ENCODE peak calls at places on chromosomes 6 and 20, in ten cellular contexts. T, E, V, K, N, B, X, L, W and I are unnamed samples.

GRCh38 chr20:38806855-38807655 is 1.6 kb downstream of the PPP1R16B start:
- DNase-seq in T (no peak), E (no peak), V (peak; percentile 28), K (no peak), N (no peak), B (peak; percentile 36), X (no peak), L (peak; percentile 50), W (no peak), I (no peak)

GRCh38 chr20:347640-348484 is 951 bp downstream of the NRSN2 start:
- DNase-seq in T (peak; percentile 97), E (peak; percentile 91), V (peak; percentile 66), K (peak; percentile 69), N (peak; percentile 93), B (peak; percentile 90), X (peak; percentile 97), L (peak; percentile 98), W (peak; percentile 21), I (peak; percentile 87)

GRCh38 chr6:105594272-105594671 is 191.4 kb upstream of the PREP start:
- DNase-seq in T (no peak), E (no peak), V (no peak), K (no peak), N (no peak), B (no peak), X (no peak), L (no peak), W (no peak), I (no peak)

GRCh38 chr6:63764318-63764916 is 128.8 kb downstream of the PHF3 start:
- DNase-seq in T (no peak), E (no peak), V (no peak), K (no peak), N (peak; percentile 18), B (no peak), X (peak; percentile 36), L (peak; percentile 56), W (no peak), I (no peak)

GRCh38 chr20:53847118-53847842 is 223.1 kb downstream of the BCAS1 start:
- DNase-seq in T (no peak), E (no peak), V (no peak), K (no peak), N (no peak), B (no peak), X (no peak), L (no peak), W (no peak), I (no peak)

GRCh38 chr6:90028995-90029635 is 134.8 kb downstream of the GJA10 start:
- DNase-seq in T (no peak), E (no peak), V (no peak), K (no peak), N (no peak), B (no peak), X (no peak), L (no peak), W (no peak), I (no peak)

GRCh38 chr6:41642960-41643898 is 5.0 kb downstream of the MDFI start:
- DNase-seq in T (no peak), E (no peak), V (no peak), K (no peak), N (no peak), B (no peak), X (no peak), L (no peak), W (no peak), I (no peak)

GRCh38 chr6:101879782-101880181 is 486.3 kb downstream of the GRIK2 start:
- DNase-seq in T (no peak), E (no peak), V (no peak), K (no peak), N (no peak), B (no peak), X (no peak), L (no peak), W (no peak), I (no peak)

GRCh38 chr6:41306187-41306854 is 19.8 kb upstream of the TREM1 start:
- DNase-seq in T (peak; percentile 51), E (no peak), V (peak; percentile 30), K (peak; percentile 52), N (peak; percentile 31), B (peak; percentile 19), X (peak; percentile 52), L (peak; percentile 74), W (peak; percentile 19), I (peak; percentile 55)

GRCh38 chr6:148166339-148166949 is 176.2 kb upstream of the SASH1 start:
- DNase-seq in T (no peak), E (no peak), V (no peak), K (peak; percentile 39), N (peak; percentile 59), B (no peak), X (peak; percentile 57), L (peak; percentile 61), W (no peak), I (no peak)

GRCh38 chr6:112279044-112279916 is 24.9 kb upstream of the LAMA4 start:
- DNase-seq in T (no peak), E (no peak), V (no peak), K (no peak), N (no peak), B (no peak), X (no peak), L (no peak), W (no peak), I (no peak)
- H3K27ac ChIP-seq in T (no peak overlapping the region), E (peak overlapping the region; percentile 51), V (no peak overlapping the region), K (no peak overlapping the region), N (peak overlapping the region; percentile 11), B (peak overlapping the region; percentile 45), X (no peak overlapping the region), L (no peak overlapping the region), W (no peak overlapping the region), I (no peak overlapping the region)

DNA sequence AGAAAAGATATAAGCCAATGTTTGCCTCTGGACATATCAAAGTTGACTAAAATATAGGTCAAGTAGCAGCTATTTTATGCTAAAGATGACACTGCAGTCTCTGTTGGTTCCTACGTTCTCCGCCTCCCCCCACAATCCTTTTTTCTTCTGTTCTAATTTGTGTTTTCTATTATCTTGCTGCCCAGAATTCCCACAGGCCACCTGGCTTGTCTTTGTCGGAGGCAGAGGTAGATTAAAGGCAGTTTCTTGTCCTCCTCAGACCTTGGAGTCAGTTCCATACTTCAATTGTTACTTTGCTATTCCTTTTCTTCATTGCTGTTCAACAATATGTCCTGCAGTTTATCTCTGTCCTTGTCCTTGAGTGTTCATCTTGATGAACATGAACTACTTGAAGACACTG is 3.6 kb upstream of the ELOVL5 start:
- DNase-seq in T (no peak), E (no peak), V (no peak), K (no peak), N (no peak), B (no peak), X (no peak), L (no peak), W (no peak), I (no peak)
- H3K27ac ChIP-seq in T (no peak overlapping the region), E (no peak overlapping the region), V (no peak overlapping the region), K (no peak overlapping the region), N (no peak overlapping the region), B (no peak overlapping the region), X (no peak overlapping the region), L (no peak overlapping the region), W (no peak overlapping the region), I (no peak overlapping the region)

DNA sequence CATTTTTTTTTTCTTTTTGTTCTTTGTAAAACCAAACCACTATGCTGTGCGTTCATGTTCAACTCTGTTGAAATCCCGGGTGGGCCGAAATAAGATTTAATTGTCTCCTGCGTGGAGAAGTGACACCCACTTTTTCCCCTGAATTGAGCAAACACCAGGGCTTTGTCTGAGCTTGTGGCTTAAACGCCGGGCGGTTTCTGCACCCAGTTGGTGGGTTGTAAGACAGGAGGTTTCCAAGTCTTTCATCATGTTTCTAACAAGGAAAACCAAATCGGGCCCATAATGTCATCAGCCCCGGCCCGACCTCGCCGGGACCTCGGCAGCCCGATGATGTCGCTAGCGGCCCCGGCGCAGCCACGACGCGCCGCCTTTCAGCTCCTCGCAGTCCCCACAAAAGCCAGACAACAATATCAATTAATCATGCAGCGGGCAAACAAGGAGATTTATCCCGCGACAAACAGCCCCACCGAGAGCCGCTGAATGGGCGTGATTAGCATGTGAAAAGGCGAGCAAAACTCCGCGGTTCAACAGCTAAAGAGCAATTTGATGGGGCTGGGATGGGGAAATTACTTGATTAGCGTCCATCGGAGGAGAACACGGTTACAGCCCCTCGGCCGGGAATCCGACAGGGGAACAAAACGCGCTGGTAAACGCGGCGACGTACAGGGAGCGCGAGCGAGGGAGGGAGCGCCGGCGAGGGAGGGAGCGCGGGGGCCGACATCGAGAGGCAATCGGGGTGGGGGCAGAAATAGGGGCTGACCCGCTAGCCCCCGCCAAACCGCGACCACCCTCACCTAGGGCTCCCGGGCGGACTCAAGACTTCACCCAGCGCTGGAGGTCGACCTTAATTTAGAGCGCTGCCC is 5.3 kb downstream of the LINC00237 start:
- DNase-seq in T (peak; percentile 79), E (no peak), V (peak; percentile 6), K (no peak), N (no peak), B (no peak), X (no peak), L (peak; percentile 91), W (no peak), I (peak; percentile 23)
- H3K27ac ChIP-seq in T (no peak overlapping the region), E (no peak overlapping the region), V (peak overlapping the region; percentile 38), K (no peak overlapping the region), N (no peak overlapping the region), B (no peak overlapping the region), X (no peak overlapping the region), L (no peak overlapping the region), W (peak overlapping the region; percentile 44), I (no peak overlapping the region)

DNA sequence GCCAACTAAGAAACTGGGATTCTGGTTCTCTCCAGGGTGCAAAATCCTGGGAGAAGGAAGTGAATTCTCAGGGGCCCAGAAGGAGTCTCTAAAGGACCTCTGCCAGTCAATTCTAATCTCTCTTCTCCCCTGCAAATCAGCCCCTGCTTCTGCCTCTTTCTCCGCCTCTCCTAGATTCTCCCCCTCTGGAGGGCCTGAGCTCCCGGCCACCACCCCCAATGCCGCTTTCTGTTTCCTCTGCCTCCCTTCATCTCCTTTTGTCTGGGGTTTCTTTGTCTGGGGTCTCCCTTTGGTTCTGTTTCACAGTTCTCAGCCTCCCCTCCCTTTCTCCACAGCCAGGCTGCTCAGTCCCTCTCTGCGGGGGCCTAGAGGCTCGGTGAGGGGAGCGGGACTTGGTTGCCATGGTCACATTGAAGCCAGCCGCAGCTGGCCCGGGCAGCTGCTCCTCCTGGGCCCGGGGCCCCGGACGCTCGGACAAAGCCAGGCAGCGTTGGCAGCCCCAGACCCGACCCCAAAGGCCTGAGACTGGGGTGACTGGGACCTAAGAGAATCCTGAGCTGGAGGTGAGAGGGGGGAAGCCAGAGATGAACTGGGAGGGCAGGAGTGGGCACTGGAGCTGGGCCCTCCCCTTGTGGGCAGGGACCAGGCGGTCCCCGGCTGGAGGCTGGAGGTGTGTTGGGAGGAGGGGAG is 3.6 kb upstream of the DDR1 start:
- DNase-seq in T (peak; percentile 86), E (no peak), V (no peak), K (no peak), N (no peak), B (no peak), X (no peak), L (peak; percentile 98), W (no peak), I (no peak)
- H3K27ac ChIP-seq in T (no peak overlapping the region), E (no peak overlapping the region), V (no peak overlapping the region), K (no peak overlapping the region), N (no peak overlapping the region), B (no peak overlapping the region), X (no peak overlapping the region), L (peak overlapping the region; percentile 91), W (no peak overlapping the region), I (no peak overlapping the region)

DNA sequence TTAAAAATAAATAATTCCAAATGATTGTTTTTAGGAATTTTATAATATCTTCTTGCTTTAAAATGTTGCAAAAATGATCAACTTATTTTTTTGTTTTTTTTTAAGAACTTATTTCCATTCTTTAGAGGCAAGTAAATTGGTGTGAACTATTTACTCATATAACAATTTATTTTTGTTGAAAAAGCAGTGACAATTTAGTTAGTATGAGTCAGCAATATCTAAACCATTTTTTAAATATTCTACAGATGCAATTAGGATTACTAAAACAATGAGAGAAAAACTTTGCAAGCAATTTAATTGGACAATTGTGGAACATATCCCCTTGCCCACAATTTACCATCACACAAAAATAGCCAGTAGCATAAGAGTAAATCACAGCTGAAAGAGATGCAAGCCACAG is 319.5 kb downstream of the MEI4 start:
- DNase-seq in T (no peak), E (no peak), V (no peak), K (no peak), N (no peak), B (no peak), X (no peak), L (no peak), W (no peak), I (no peak)
- H3K27ac ChIP-seq in T (no peak overlapping the region), E (no peak overlapping the region), V (no peak overlapping the region), K (no peak overlapping the region), N (no peak overlapping the region), B (no peak overlapping the region), X (no peak overlapping the region), L (no peak overlapping the region), W (no peak overlapping the region), I (no peak overlapping the region)